ENCODE peak calls at places on chromosomes 13 and 19, in six cellular contexts. One of them, this sample, is unnamed.

GRCh38 chr13:98822238-98822606 is 69.8 kb upstream of the SLC15A1 start:
- DNase-seq in brain microvascular endothelial cell: no peak
- DNase-seq in stomach: no peak
- DNase-seq in heart right ventricle: no peak
- DNase-seq in CD8-positive, alpha-beta T cell: no peak
- DNase-seq in fibroblast of lung: peak
- DNase-seq in this sample: no peak

GRCh38 chr13:84445776-84446175 is 563.5 kb upstream of the SLITRK1 start:
- DNase-seq in fibroblast of lung: peak
- DNase-seq in CD8-positive, alpha-beta T cell: no peak
- DNase-seq in brain microvascular endothelial cell: peak
- DNase-seq in stomach: no peak
- DNase-seq in heart right ventricle: no peak
- DNase-seq in this sample: no peak

GRCh38 chr13:39531646-39532045 is 71.3 kb downstream of the LHFPL6 start:
- DNase-seq in heart right ventricle: no peak
- DNase-seq in stomach: no peak
- DNase-seq in brain microvascular endothelial cell: no peak
- DNase-seq in fibroblast of lung: peak
- DNase-seq in CD8-positive, alpha-beta T cell: no peak
- DNase-seq in this sample: no peak

GRCh38 chr13:30314562-30314961 is 7.2 kb upstream of the KATNAL1 start:
- DNase-seq in CD8-positive, alpha-beta T cell: no peak
- DNase-seq in heart right ventricle: no peak
- DNase-seq in brain microvascular endothelial cell: no peak
- DNase-seq in fibroblast of lung: no peak
- DNase-seq in stomach: no peak
- DNase-seq in this sample: no peak

GRCh38 chr19:17725422-17726078 is 6.3 kb downstream of the MAP1S start:
- DNase-seq in fibroblast of lung: no peak
- DNase-seq in CD8-positive, alpha-beta T cell: no peak
- DNase-seq in brain microvascular endothelial cell: no peak
- DNase-seq in heart right ventricle: no peak
- DNase-seq in stomach: no peak
- DNase-seq in this sample: no peak

GRCh38 chr19:54478677-54479266 is 5.7 kb upstream of the CDC42EP5 start:
- DNase-seq in fibroblast of lung: peak
- DNase-seq in brain microvascular endothelial cell: no peak
- DNase-seq in heart right ventricle: no peak
- DNase-seq in CD8-positive, alpha-beta T cell: no peak
- DNase-seq in stomach: no peak
- DNase-seq in this sample: no peak

GRCh38 chr13:46553886-46554855 is 1.2 kb downstream of the LRCH1 start:
- DNase-seq in heart right ventricle: peak
- DNase-seq in brain microvascular endothelial cell: peak
- DNase-seq in CD8-positive, alpha-beta T cell: peak
- DNase-seq in fibroblast of lung: peak
- DNase-seq in stomach: peak
- DNase-seq in this sample: peak

GRCh38 chr13:41548031-41548430 is 90.7 kb downstream of the RGCC start:
- DNase-seq in heart right ventricle: no peak
- DNase-seq in stomach: no peak
- DNase-seq in CD8-positive, alpha-beta T cell: no peak
- DNase-seq in brain microvascular endothelial cell: no peak
- DNase-seq in fibroblast of lung: no peak
- DNase-seq in this sample: no peak

GRCh38 chr19:45508931-45509691 is 1.8 kb downstream of the VASP start:
- DNase-seq in brain microvascular endothelial cell: peak
- DNase-seq in heart right ventricle: peak
- DNase-seq in CD8-positive, alpha-beta T cell: no peak
- DNase-seq in fibroblast of lung: peak
- DNase-seq in stomach: peak
- DNase-seq in this sample: peak

GRCh38 chr13:73462241-73462640 is 403.4 kb downstream of the KLF5 start:
- DNase-seq in heart right ventricle: no peak
- DNase-seq in fibroblast of lung: peak
- DNase-seq in CD8-positive, alpha-beta T cell: no peak
- DNase-seq in brain microvascular endothelial cell: no peak
- DNase-seq in stomach: no peak
- DNase-seq in this sample: no peak

GRCh38 chr13:44298314-44298713 is 75.3 kb upstream of the SERP2 start:
- DNase-seq in heart right ventricle: no peak
- DNase-seq in brain microvascular endothelial cell: no peak
- DNase-seq in CD8-positive, alpha-beta T cell: no peak
- DNase-seq in fibroblast of lung: peak
- DNase-seq in stomach: no peak
- DNase-seq in this sample: no peak

GRCh38 chr19:46716013-46716671 is 772 bp downstream of the PRKD2 start:
- DNase-seq in fibroblast of lung: no peak
- DNase-seq in heart right ventricle: no peak
- DNase-seq in brain microvascular endothelial cell: no peak
- DNase-seq in CD8-positive, alpha-beta T cell: no peak
- DNase-seq in stomach: peak
- DNase-seq in this sample: peak

GRCh38 chr19:46715620-46716012 is 1.3 kb downstream of the PRKD2 start:
- DNase-seq in fibroblast of lung: no peak
- DNase-seq in brain microvascular endothelial cell: no peak
- DNase-seq in heart right ventricle: no peak
- DNase-seq in stomach: no peak
- DNase-seq in CD8-positive, alpha-beta T cell: no peak
- DNase-seq in this sample: no peak

GRCh38 chr19:46716672-46717033 is 261 bp downstream of the PRKD2 start:
- DNase-seq in CD8-positive, alpha-beta T cell: no peak
- DNase-seq in heart right ventricle: no peak
- DNase-seq in fibroblast of lung: no peak
- DNase-seq in stomach: no peak
- DNase-seq in brain microvascular endothelial cell: no peak
- DNase-seq in this sample: no peak

GRCh38 chr19:46713781-46714522 is 3.0 kb downstream of the PRKD2 start:
- DNase-seq in fibroblast of lung: peak
- DNase-seq in brain microvascular endothelial cell: peak
- DNase-seq in heart right ventricle: peak
- DNase-seq in stomach: peak
- DNase-seq in CD8-positive, alpha-beta T cell: peak
- DNase-seq in this sample: peak

GRCh38 chr19:46714523-46715106 is 2.3 kb downstream of the PRKD2 start:
- DNase-seq in brain microvascular endothelial cell: no peak
- DNase-seq in stomach: no peak
- DNase-seq in CD8-positive, alpha-beta T cell: peak
- DNase-seq in heart right ventricle: no peak
- DNase-seq in fibroblast of lung: no peak
- DNase-seq in this sample: no peak
- H3K27ac ChIP-seq in brain microvascular endothelial cell: peak
- H3K27ac ChIP-seq in stomach: peak
- H3K27ac ChIP-seq in CD8-positive, alpha-beta T cell: peak
- H3K27ac ChIP-seq in heart right ventricle: peak
- H3K27ac ChIP-seq in fibroblast of lung: peak
- H3K27ac ChIP-seq in this sample: peak

DNA sequence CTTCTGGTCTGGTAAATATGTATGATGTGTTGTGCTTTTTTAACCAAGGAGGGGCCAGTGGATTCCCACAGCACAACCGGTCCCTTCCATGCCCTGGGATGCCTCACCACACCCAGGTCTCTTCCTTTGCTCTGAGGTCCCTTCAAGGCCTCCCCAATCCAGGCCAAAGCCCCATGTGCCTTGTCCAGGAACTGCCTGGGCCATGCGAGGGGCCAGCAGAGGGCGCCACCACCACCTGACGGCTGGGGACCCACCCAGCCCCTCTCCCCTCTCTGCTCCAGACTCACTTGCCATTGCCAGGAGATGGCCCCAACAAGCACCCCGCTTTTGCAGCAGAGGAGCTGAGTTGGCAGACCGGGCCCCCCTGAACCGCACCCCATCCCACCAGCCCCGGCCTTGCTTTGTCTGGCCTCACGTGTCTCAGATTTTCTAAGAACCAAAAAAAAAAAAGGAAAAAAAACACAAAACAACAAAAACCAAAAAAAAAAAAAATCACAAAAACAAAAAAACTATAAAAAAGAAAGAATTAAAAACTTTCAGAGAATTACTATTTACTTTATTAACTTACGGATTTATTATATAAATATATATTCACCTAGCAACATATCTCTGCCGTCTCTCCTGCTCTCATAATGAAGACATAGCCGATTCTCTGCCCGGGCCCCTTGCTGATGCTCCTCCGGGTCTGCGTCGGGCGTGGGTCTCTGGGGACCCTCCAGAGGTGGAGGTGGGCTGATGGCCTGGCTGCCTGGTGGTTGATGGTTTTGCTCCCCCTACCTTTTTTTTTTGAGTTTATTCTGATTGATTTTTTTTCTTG is 14.4 kb downstream of the CAPN12 start:
- DNase-seq in fibroblast of lung: peak
- DNase-seq in brain microvascular endothelial cell: peak
- DNase-seq in stomach: peak
- DNase-seq in heart right ventricle: peak
- DNase-seq in CD8-positive, alpha-beta T cell: peak
- DNase-seq in this sample: peak
- H3K27ac ChIP-seq in fibroblast of lung: no peak
- H3K27ac ChIP-seq in brain microvascular endothelial cell: no peak
- H3K27ac ChIP-seq in stomach: peak
- H3K27ac ChIP-seq in heart right ventricle: peak
- H3K27ac ChIP-seq in CD8-positive, alpha-beta T cell: no peak
- H3K27ac ChIP-seq in this sample: no peak

DNA sequence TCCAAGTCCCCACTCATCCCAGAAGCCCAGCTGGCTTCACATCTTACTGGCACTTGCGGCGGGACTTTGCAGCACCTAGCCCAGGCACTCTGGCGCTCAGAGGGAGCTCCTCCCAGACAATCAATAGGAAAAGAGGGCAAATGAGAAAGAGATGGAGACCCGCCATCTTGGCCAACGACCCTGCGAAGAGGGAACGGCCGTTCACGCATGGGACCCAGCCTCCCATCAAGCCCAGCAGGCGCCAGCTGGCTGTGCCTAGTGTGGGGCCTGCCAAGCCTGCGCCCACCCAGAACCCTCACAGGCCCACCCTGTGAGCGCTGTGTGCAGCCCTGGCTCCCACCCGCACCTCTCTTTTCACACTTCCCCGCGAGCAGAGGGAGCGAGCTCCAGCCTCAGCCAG is 317.8 kb upstream of the SPRY2 start:
- DNase-seq in brain microvascular endothelial cell: no peak
- DNase-seq in stomach: no peak
- DNase-seq in CD8-positive, alpha-beta T cell: no peak
- DNase-seq in heart right ventricle: no peak
- DNase-seq in fibroblast of lung: no peak
- DNase-seq in this sample: no peak
- H3K27ac ChIP-seq in brain microvascular endothelial cell: no peak
- H3K27ac ChIP-seq in stomach: no peak
- H3K27ac ChIP-seq in CD8-positive, alpha-beta T cell: no peak
- H3K27ac ChIP-seq in heart right ventricle: no peak
- H3K27ac ChIP-seq in fibroblast of lung: no peak
- H3K27ac ChIP-seq in this sample: no peak

DNA sequence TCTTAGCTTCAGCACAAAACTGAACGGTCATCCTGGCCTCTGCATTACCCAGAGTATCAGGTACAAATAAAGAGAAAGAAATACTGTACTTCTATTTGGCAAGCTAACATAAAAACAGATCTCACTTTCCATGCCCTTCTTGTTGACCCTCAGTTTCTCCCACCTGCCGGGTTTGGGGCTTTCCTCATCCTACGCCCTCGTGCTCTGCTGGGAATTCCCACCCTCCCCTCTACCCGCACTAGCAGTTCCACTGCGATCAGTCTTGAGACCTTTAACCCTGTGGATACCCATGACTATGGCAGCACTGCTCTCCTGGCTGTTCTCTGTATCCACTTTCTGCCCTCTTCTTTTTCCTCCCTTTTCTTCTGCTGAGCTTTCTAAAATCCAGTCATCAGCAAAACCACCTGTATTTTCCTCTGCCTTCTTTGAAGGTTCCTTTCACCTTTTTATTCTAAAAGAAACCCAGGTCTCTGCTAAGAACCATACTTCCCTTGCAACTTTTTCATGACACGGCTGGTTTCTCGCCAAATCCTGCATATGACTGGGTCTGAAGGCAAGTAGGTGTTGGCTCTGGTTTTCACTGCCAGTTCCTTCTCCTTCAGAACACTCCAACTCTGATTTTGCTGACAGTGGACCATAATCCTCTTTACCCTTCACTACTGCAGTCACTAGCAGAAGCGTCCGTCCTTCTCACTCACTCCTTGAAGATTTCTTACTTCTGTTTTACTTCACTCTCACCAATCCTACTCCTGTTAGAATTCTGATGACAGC is 99.4 kb downstream of the MIPEP start:
- DNase-seq in CD8-positive, alpha-beta T cell: no peak
- DNase-seq in brain microvascular endothelial cell: no peak
- DNase-seq in heart right ventricle: no peak
- DNase-seq in fibroblast of lung: peak
- DNase-seq in stomach: no peak
- DNase-seq in this sample: no peak
- H3K27ac ChIP-seq in CD8-positive, alpha-beta T cell: no peak
- H3K27ac ChIP-seq in brain microvascular endothelial cell: peak
- H3K27ac ChIP-seq in heart right ventricle: no peak
- H3K27ac ChIP-seq in fibroblast of lung: peak
- H3K27ac ChIP-seq in stomach: no peak
- H3K27ac ChIP-seq in this sample: no peak

GRCh38 chr19:8397746-8398721 is 7.9 kb downstream of the RAB11B start:
- DNase-seq in fibroblast of lung: no peak
- DNase-seq in brain microvascular endothelial cell: no peak
- DNase-seq in heart right ventricle: no peak
- DNase-seq in stomach: no peak
- DNase-seq in CD8-positive, alpha-beta T cell: no peak
- DNase-seq in this sample: no peak
- H3K27ac ChIP-seq in fibroblast of lung: no peak
- H3K27ac ChIP-seq in brain microvascular endothelial cell: no peak
- H3K27ac ChIP-seq in heart right ventricle: no peak
- H3K27ac ChIP-seq in stomach: peak
- H3K27ac ChIP-seq in CD8-positive, alpha-beta T cell: no peak
- H3K27ac ChIP-seq in this sample: no peak

This sample was measured in pancreas.